ENCODE peak calls at places on chromosome 2, in five cellular contexts. G is heart left ventricle, L is HCT116, O is IMR-90, I is transverse colon. F is an unnamed sample.

GRCh38 chr2:8543412-8544167 is 138.3 kb upstream of the ID2 start:
- DNase-seq in G (peak; percentile 63), L (no peak), O (peak; percentile 90), I (peak; percentile 68), F (peak; percentile 70)

GRCh38 chr2:207341816-207342215 is 176.1 kb upstream of the KLF7 start:
- DNase-seq in L (no peak), G (no peak), O (no peak), I (no peak), F (no peak)

GRCh38 chr2:100179806-100180205 is 37.4 kb upstream of the AFF3 start:
- DNase-seq in O (no peak), I (no peak), G (no peak), L (no peak), F (no peak)

GRCh38 chr2:200378652-200379290 is 72.3 kb downstream of the SPATS2L start:
- DNase-seq in O (peak; percentile 84), I (no peak), G (no peak), L (no peak), F (no peak)

GRCh38 chr2:187403568-187404260 is 44.3 kb downstream of the CALCRL start:
- DNase-seq in I (no peak), G (peak; percentile 19), O (no peak), L (no peak), F (no peak)

GRCh38 chr2:68475110-68475509 is 7.7 kb downstream of the APLF start:
- DNase-seq in G (no peak), O (no peak), I (no peak), L (no peak), F (no peak)

GRCh38 chr2:230067990-230068657 is 600 bp downstream of the SLC16A14 start:
- DNase-seq in O (peak; percentile 13), I (peak; percentile 53), G (peak; percentile 47), L (no peak), F (peak; percentile 32)

GRCh38 chr2:94960266-94960665 is 65.2 kb upstream of the MAL start:
- DNase-seq in O (no peak), L (no peak), G (no peak), I (no peak), F (no peak)

GRCh38 chr2:186868344-186868743 is 19.4 kb upstream of the ZSWIM2 start:
- DNase-seq in O (no peak), L (no peak), G (no peak), I (no peak), F (no peak)

GRCh38 chr2:31334311-31335026 is 80.1 kb downstream of the XDH start:
- DNase-seq in L (no peak), I (no peak), O (peak; percentile 56), G (no peak), F (no peak)

GRCh38 chr2:231007159-231008045 is 11.5 kb downstream of the SPATA3 start:
- DNase-seq in G (no peak), L (no peak), O (no peak), I (no peak), F (no peak)

GRCh38 chr2:197258580-197258979 is 52.0 kb downstream of the ANKRD44 start:
- DNase-seq in O (peak; percentile 28), I (no peak), G (no peak), L (no peak), F (no peak)

GRCh38 chr2:170713280-170714155 is 1.6 kb upstream of the SP5 start:
- DNase-seq in I (peak; percentile 11), G (no peak), O (no peak), L (no peak), F (no peak)

GRCh38 chr2:63300835-63301234 is 250.2 kb downstream of the OTX1 start:
- DNase-seq in O (no peak), G (no peak), I (no peak), L (peak; percentile 33), F (peak; percentile 27)

GRCh38 chr2:174333502-174334277 is 1.1 kb upstream of the SP9 start:
- DNase-seq in O (no peak), L (no peak), I (no peak), G (no peak), F (peak; percentile 31)

DNA sequence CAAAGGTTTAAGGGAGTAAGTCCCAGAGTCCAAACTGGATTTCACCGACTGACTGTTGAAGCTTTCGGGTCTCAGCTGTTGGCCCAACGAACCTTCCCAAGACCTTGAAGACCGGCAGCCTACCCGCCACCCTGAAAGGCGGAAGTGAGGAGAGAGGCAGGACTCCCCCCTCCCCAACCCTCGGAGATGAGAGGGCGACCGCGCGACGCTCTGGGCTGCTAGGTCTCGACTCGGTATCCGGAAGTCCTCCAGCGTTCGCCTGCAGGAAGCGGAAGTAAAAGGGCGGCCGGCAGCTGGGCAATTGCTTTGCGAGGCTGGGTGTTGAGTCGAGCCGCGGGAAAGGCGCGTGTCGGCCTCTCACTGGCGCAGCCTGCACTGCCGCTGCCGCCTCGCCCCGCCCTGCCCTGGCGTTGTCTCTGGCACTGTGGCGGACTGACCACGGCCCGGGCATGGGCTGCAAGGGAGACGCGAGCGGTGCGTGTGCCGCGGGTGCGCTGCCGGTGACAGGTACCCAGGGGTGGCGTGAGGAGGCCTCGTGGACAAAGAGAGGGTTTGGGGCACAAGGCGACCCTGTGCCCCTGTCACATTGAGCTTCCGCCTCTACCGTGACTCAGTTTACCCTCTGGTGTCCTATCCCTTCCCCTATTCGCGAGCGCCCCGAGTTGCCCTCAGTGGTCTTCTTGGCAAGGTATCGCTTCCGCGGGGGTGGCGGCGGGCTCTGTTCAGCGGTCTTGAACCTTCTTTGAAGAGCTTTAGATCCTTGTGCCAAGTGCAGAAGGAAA is at the start of gene UGGT1:
- DNase-seq in G (peak; percentile 93), I (peak; percentile 96), O (peak; percentile 96), L (peak; percentile 95), F (peak; percentile 99)
- TF ChIP-seq POLR2A in G (no peak), I (peak; percentile 97), O (peak; percentile 97), L (peak; percentile 79), F (peak; percentile 99)

GRCh38 chr2:218659258-218659987 is at the start of the genes BCS1L and ZNF142:
- DNase-seq in L (peak; percentile 81), G (peak; percentile 92), O (peak; percentile 76), I (peak; percentile 95), F (peak; percentile 90)
- TF ChIP-seq POLR2A in L (peak; percentile 57), G (no peak), O (no peak), I (peak; percentile 62), F (peak; percentile 78)

DNA sequence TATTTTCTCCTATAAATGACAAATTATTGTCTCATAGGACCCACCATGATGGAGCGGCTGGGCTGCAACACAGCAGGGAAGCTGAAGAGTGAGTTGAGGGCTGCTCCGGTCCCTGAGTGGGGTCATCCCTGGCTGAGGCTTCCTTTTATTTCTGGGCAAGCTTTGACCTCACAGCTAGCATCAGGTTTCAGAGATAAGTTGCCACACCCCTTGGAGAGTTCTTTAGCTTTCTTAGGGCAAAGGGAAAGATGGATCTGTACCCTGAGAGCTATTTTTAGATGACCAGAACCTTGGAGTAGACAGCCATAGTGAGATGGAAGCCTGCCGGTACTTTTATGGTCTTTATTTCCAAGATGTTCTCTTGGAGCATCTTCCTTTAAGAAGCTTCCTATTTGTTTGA is 11.5 kb downstream of the MYL1 start:
- DNase-seq in I (no peak), G (no peak), L (no peak), O (no peak), F (no peak)
- TF ChIP-seq POLR2A in I (no peak), G (no peak), L (no peak), O (no peak), F (no peak)

GRCh38 chr2:216354236-216354788 is 18.0 kb downstream of the MARCHF4 start:
- DNase-seq in I (no peak), L (no peak), G (no peak), O (peak; percentile 61), F (no peak)
- TF ChIP-seq POLR2A in I (no peak), L (no peak), G (no peak), O (no peak), F (no peak)

GRCh38 chr2:43985359-43985758 is 10.4 kb downstream of the LRPPRC start:
- DNase-seq in G (no peak), I (no peak), L (peak; percentile 13), O (no peak), F (peak; percentile 55)
- TF ChIP-seq POLR2A in G (no peak), I (no peak), L (no peak), O (no peak), F (no peak)

GRCh38 chr2:17515652-17516051 is 2.6 kb downstream of the RAD51AP2 start:
- DNase-seq in I (no peak), G (no peak), L (no peak), O (no peak), F (no peak)

GRCh38 chr2:17517481-17518211 is 594 bp downstream of the RAD51AP2 start:
- DNase-seq in I (no peak), L (no peak), G (no peak), O (no peak), F (no peak)

GRCh38 chr2:17521621-17522020 is 3.4 kb upstream of the RAD51AP2 start:
- DNase-seq in G (no peak), I (no peak), O (no peak), L (no peak), F (no peak)

GRCh38 chr2:17520761-17521160 is 2.5 kb upstream of the RAD51AP2 start:
- DNase-seq in G (no peak), O (no peak), L (no peak), I (no peak), F (no peak)

DNA sequence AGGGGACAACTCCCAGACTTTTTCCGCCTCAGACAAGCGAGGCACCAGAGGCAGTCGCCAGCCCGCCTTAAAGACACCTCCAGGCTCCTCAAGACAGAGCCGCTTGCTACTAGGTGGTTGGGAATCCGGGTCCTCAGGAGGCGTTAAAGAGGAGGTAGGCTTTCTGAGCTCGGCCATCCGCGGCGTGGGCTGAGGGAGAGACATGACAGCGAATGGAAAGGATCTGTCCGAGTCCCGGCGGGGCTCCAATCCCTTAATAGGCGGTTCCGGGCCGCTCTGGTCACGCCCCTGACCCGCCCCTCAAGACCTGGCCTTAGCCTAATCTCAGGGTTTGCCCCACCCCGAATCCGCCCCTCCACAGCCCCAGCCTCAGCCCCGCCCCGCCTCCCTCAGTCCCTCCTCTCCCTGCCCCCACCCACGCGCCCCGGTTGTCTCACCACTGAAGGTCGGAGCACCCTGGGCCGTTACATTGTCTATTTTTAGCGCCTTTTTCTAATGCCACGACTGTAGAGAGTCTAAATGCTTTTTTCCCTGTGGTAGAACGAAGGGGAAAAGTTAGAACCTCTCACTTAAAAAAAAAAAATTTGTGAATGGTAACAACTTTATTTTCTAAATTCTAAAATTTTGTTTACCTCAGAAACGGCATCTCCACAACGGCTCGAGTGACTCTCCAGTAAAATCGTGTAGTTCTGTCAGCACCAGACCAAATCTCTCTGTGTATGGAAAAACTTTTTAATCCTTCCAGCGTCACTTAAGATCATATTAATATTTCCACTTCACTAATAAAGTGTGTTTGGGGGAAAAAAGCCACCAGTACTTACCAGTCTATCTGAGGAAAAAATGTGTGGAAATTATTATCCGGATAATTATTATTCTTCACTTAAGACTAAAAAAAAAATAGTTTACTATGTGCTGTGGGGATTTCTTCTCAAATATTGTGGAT is at the start of gene RAD51AP2:
- DNase-seq in O (peak; percentile 66), G (peak; percentile 87), I (peak; percentile 81), L (peak; percentile 75), F (peak; percentile 89)
- TF ChIP-seq POLR2A in O (no peak), G (no peak), I (no peak), L (no peak), F (no peak)

F was measured in erythroblast.